ENCODE peak calls at places on chromosomes 4 and X, in nine cellular contexts. B is PC-3, R is Panc1, T is thoracic aorta, K is mesenchymal stem cell, J is GM23248, L is MM.1S, F is breast epithelium, W is DND-41. D is an unnamed sample. For H3K27me3, the result is how much of the 10 kb centered on the place peaks cover.

GRCh38 chr4:98976716-98977115 is 18.8 kb upstream of the METAP1 start:
- DNase-seq in F (no peak), W (no peak), R (no peak), B (peak), L (no peak), T (no peak), J (peak), K (no peak), D (no peak)

GRCh38 chr4:153215976-153216375 is 11.7 kb downstream of the TRIM2 start:
- DNase-seq in B (no peak), L (no peak), F (no peak), W (no peak), T (no peak), K (no peak), J (peak), R (no peak), D (no peak)

GRCh38 chrX:2595258-2595657 is 94.5 kb upstream of the DHRSX start:
- DNase-seq in K (no peak), T (no peak), B (no peak), F (no peak), R (no peak), L (no peak), J (peak), W (no peak), D (no peak)

GRCh38 chr4:26157541-26157940 is 163.3 kb upstream of the RBPJ start:
- DNase-seq in L (no peak), B (no peak), J (peak), R (no peak), T (no peak), K (peak), F (no peak), W (no peak), D (no peak)

GRCh38 chr4:69832326-69833030 is 27.5 kb downstream of the SULT1E1 start:
- DNase-seq in F (no peak), J (no peak), R (no peak), W (no peak), B (no peak), K (no peak), L (no peak), T (no peak), D (no peak)

GRCh38 chr4:10733016-10733415 is 48.4 kb upstream of the CLNK start:
- DNase-seq in F (no peak), J (no peak), T (no peak), K (no peak), L (no peak), B (no peak), W (no peak), R (no peak), D (no peak)

GRCh38 chrX:11465648-11466411 is 172.6 kb downstream of the AMELX start:
- DNase-seq in K (no peak), R (no peak), L (no peak), W (no peak), J (no peak), B (peak), F (no peak), T (no peak), D (no peak)

GRCh38 chrX:118824173-118824782 is 654 bp downstream of the ZCCHC12 start:
- DNase-seq in R (no peak), W (no peak), T (no peak), J (no peak), B (no peak), F (no peak), L (no peak), K (no peak), D (no peak)

GRCh38 chr4:5044341-5044740 is 6.9 kb upstream of the STK32B start:
- DNase-seq in J (no peak), L (no peak), B (no peak), F (no peak), W (no peak), R (no peak), K (no peak), T (no peak), D (no peak)

GRCh38 chr4:124426279-124426678 is 286.3 kb downstream of the ANKRD50 start:
- DNase-seq in B (no peak), R (no peak), L (no peak), W (no peak), T (no peak), J (no peak), K (no peak), F (no peak), D (no peak)

GRCh38 chr4:10180927-10181744 is 64.5 kb upstream of the WDR1 start:
- DNase-seq in T (no peak), R (no peak), L (peak), J (peak), F (no peak), B (no peak), W (peak), K (no peak), D (no peak)

GRCh38 chr4:172652369-172652768 is 516.2 kb upstream of the GALNT7 start:
- DNase-seq in F (no peak), K (no peak), B (no peak), L (no peak), T (no peak), R (no peak), J (no peak), W (no peak), D (no peak)

GRCh38 chrX:23890933-23891332 is 16.8 kb downstream of the APOO start:
- DNase-seq in T (no peak), L (no peak), K (peak), F (no peak), W (no peak), J (peak), R (no peak), B (no peak), D (no peak)

GRCh38 chr4:185283723-185284122 is 74.3 kb downstream of the SNX25 start:
- DNase-seq in J (peak), L (no peak), T (no peak), R (no peak), B (peak), W (no peak), K (no peak), F (no peak), D (no peak)

GRCh38 chrX:101956556-101956955 is 24.7 kb upstream of the ZMAT1 start:
- DNase-seq in F (no peak), L (no peak), R (no peak), J (no peak), K (no peak), B (no peak), W (no peak), T (no peak), D (no peak)
- H3K4me3 ChIP-seq in F (no peak), L (no peak), R (no peak), J (no peak), K (no peak), B (no peak), W (no peak), T (no peak), D (no peak)

DNA sequence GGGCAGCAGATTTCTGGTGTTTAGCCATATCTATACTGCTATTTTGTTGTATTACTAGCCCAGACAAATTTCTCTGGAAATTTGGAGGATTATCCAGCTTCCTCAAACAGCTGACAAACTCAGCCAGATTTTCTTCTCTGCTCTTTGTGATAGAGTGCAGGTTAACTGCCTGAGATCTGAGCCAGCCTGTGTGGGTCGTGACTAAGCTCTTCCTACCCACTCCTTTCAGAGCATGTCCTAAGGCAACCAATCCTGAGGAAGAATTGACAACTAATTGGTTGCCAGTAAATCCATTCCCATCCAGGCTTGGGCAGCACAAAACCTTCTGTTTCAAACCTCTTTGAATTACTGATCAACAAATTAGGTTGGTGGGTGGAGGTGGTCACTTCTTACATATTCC is 2.5 kb upstream of the GABRA2 start:
- DNase-seq in T (no peak), K (peak), L (no peak), F (no peak), B (peak), R (no peak), J (no peak), W (no peak), D (no peak)
- H3K27me3 ChIP-seq in T (under half), K (under half), L (under half), F (under half), B (under half), R (under half), J (under half), W (under half), D (under half)

GRCh38 chr4:139594591-139595185 is 38.7 kb upstream of the SETD7 start:
- DNase-seq in R (no peak), J (no peak), K (no peak), B (no peak), L (no peak), F (no peak), T (no peak), W (no peak), D (no peak)

GRCh38 chr4:139599594-139600374 is 43.8 kb upstream of the SETD7 start:
- DNase-seq in K (peak), T (no peak), W (no peak), R (peak), F (no peak), J (peak), L (no peak), B (peak), D (no peak)

GRCh38 chr4:139599076-139599475 is 43.1 kb upstream of the SETD7 start:
- DNase-seq in R (no peak), F (no peak), L (no peak), J (peak), T (no peak), K (no peak), B (peak), W (no peak), D (no peak)

GRCh38 chr4:139595989-139596679 is 40.1 kb upstream of the SETD7 start:
- DNase-seq in W (no peak), R (no peak), F (no peak), J (peak), K (peak), T (no peak), L (no peak), B (peak), D (no peak)

DNA sequence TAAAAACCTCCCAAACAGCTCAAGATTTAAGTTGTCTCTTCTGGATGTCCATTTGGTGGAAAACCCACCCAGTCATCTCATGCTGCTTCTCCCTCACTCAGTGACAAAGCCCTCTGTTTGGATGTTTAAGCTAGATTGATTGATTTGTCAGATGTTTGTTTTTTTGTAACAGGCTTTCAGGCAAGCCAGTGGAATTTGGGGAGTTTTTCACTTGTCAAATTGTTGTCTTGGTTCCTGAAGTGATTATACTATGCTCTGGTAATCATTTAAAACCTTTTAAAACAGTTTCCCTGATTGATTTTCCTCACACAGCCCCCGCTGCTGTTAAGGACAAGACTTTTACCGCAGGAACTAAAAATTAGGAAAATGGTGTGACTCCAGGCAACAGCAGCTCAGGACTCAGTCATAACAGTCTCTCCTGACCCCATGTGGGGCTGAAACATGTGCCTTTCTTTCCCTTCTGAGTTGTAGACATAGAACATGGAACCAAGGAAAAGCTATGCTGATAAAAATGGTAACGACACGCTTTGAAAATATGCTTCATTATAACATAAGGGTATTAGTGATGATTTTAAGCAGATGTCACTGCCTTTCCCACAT is 40.8 kb upstream of the SETD7 start:
- DNase-seq in B (peak), K (no peak), T (no peak), L (no peak), F (no peak), R (no peak), W (no peak), J (no peak), D (no peak)
- H3K27ac ChIP-seq in B (peak), K (no peak), T (no peak), L (no peak), F (no peak), R (no peak), W (no peak), J (no peak), D (no peak)

GRCh38 chr4:56757270-56757746 is 64.2 kb downstream of the SPINK2 start:
- DNase-seq in W (peak), R (no peak), F (no peak), B (peak), T (no peak), K (peak), L (peak), J (peak), D (peak)
- H3K4me3 ChIP-seq in W (peak), R (no peak), F (no peak), B (peak), T (peak), K (no peak), L (peak), J (peak), D (peak)

GRCh38 chr4:13537832-13538177 is 6.5 kb downstream of the NKX3-2 start:
- DNase-seq in L (no peak), K (no peak), R (no peak), F (no peak), J (no peak), W (no peak), T (no peak), B (no peak), D (no peak)
- H3K27me3 ChIP-seq in L (half or more), K (half or more), R (under half), F (half or more), J (half or more), W (under half), T (under half), B (half or more), D (half or more)

D was measured in CD8-positive, alpha-beta memory T cell.